ENCODE peak calls at places on chromosomes 3 and 15, in six cellular contexts. P, U, I, K, X and M are unnamed samples.

GRCh38 chr15:60096157-60096556 is 92.0 kb downstream of the FOXB1 start:
- DNase-seq in P (no peak), U (peak), I (peak), K (no peak), X (no peak), M (no peak)

GRCh38 chr3:42439461-42440075 is 29.2 kb upstream of the LYZL4 start:
- DNase-seq in P (no peak), U (no peak), I (no peak), K (no peak), X (no peak), M (no peak)

GRCh38 chr15:69719527-69719926 is 266.9 kb downstream of the RPLP1 start:
- DNase-seq in P (no peak), U (no peak), I (peak), K (no peak), X (no peak), M (no peak)

GRCh38 chr3:183954875-183955274 is 62.8 kb downstream of the ABCC5 start:
- DNase-seq in P (no peak), U (no peak), I (no peak), K (no peak), X (no peak), M (no peak)

GRCh38 chr3:37320276-37320675 is 145.9 kb upstream of the LRRFIP2 start:
- DNase-seq in P (no peak), U (no peak), I (no peak), K (no peak), X (no peak), M (no peak)

GRCh38 chr15:62847900-62848489 is 194.6 kb upstream of the TPM1 start:
- DNase-seq in P (peak), U (peak), I (peak), K (peak), X (peak), M (no peak)

GRCh38 chr15:90583471-90584252 is 53.9 kb downstream of the CRTC3 start:
- DNase-seq in P (no peak), U (no peak), I (no peak), K (no peak), X (no peak), M (no peak)

GRCh38 chr15:62649793-62650420 is 392.6 kb upstream of the TPM1 start:
- DNase-seq in P (peak), U (peak), I (peak), K (no peak), X (no peak), M (no peak)

GRCh38 chr3:193946945-193947344 is 189.0 kb upstream of the HES1 start:
- DNase-seq in P (no peak), U (no peak), I (no peak), K (no peak), X (no peak), M (no peak)

GRCh38 chr15:33068531-33068990 is 126.0 kb downstream of the FMN1 start:
- DNase-seq in P (peak), U (peak), I (no peak), K (no peak), X (no peak), M (no peak)

GRCh38 chr3:38840987-38841386 is 25.0 kb upstream of the SCN10A start:
- DNase-seq in P (peak), U (no peak), I (no peak), K (no peak), X (no peak), M (no peak)
- TF ChIP-seq CTCF in P (peak), U (no peak), I (peak), K (no peak), X (no peak), M (peak)

GRCh38 chr3:98856724-98857123 is 44.8 kb downstream of the DCBLD2 start:
- DNase-seq in P (no peak), U (no peak), I (no peak), K (no peak), X (no peak), M (no peak)
- TF ChIP-seq CTCF in P (no peak), U (no peak), I (no peak), K (no peak), X (no peak), M (no peak)

GRCh38 chr15:63915888-63916731 is 82.4 kb upstream of the HERC1 start:
- DNase-seq in P (peak), U (peak), I (peak), K (peak), X (no peak), M (no peak)
- TF ChIP-seq CTCF in P (peak), U (peak), I (peak), K (no peak), X (peak), M (peak)

GRCh38 chr15:98169551-98169950 is 209.0 kb downstream of the ARRDC4 start:
- DNase-seq in P (no peak), U (no peak), I (no peak), K (no peak), X (no peak), M (no peak)

GRCh38 chr15:98177950-98178848 is 217.7 kb downstream of the ARRDC4 start:
- DNase-seq in P (peak), U (peak), I (peak), K (peak), X (peak), M (peak)

GRCh38 chr15:98174286-98174685 is 213.8 kb downstream of the ARRDC4 start:
- DNase-seq in P (no peak), U (peak), I (no peak), K (no peak), X (no peak), M (no peak)
- TF ChIP-seq CTCF in P (no peak), U (no peak), I (no peak), K (no peak), X (no peak), M (no peak)

GRCh38 chr3:100004931-100005330 is 109.4 kb downstream of the FILIP1L start:
- DNase-seq in P (no peak), U (no peak), I (peak), K (no peak), X (no peak), M (no peak)

GRCh38 chr3:100007313-100007712 is 107.0 kb downstream of the FILIP1L start:
- DNase-seq in P (no peak), U (no peak), I (no peak), K (no peak), X (no peak), M (no peak)

GRCh38 chr3:100005670-100006393 is 108.5 kb downstream of the FILIP1L start:
- DNase-seq in P (no peak), U (no peak), I (peak), K (no peak), X (no peak), M (no peak)

GRCh38 chr3:100008081-100008698 is 106.1 kb downstream of the FILIP1L start:
- DNase-seq in P (no peak), U (no peak), I (no peak), K (no peak), X (no peak), M (no peak)

GRCh38 chr3:100006570-100007271 is 107.6 kb downstream of the FILIP1L start:
- DNase-seq in P (peak), U (peak), I (peak), K (no peak), X (no peak), M (no peak)
- TF ChIP-seq CTCF in P (peak), U (peak), I (peak), K (no peak), X (no peak), M (peak)

DNA sequence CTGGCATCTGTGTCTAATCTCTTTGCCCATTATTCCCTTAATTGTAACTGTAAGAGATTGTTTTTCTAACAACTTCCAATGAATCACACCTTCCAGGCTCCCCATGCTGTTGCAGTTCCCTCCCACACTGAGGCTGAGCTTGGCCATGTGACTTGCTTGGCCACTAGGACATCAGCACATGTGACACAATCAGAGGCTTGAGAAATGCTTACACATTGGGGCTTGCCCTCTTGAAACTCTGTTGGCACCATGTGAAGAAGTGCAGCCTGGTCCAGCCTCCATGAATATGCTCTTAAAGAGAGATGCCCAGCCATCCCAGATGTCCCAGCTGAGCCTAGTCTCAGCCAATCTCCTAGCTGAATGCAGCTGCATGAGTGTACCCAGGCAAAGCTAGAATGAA is 326.8 kb upstream of the SOX2 start:
- DNase-seq in P (no peak), U (no peak), I (no peak), K (no peak), X (no peak), M (no peak)
- TF ChIP-seq CTCF in P (no peak), U (no peak), I (no peak), K (no peak), X (no peak), M (no peak)

DNA sequence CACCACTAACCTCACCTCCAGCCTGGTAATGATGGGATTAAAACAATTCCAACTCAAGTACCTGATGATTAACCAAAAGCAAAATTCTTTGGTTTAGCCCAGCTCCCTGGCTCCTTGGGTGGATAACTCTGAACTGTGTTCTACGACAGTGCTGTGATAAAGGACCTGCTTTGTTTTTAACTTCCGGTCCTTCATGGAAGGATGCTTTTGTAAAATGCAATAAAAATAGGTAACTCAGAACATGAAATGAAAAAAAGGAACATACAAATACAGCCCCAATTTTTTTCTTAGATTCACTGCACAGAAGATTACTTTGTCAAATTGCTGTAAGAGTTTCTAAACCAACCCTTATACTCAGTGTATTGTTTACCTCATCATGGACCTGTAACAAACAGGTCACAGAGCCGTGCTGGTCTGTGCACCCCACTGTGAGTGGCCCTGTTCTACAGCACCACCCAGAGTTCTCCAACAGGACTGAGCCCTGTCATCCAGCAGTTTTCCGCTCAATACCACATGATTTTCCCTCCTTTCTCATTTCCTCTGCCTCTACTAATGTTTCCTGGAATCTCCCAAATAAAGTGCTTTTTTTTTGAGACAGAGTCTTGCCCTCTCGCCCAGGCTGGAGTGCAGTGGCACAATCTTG is 4.9 kb upstream of the PCYT1A start:
- DNase-seq in P (no peak), U (no peak), I (no peak), K (no peak), X (no peak), M (no peak)
- TF ChIP-seq CTCF in P (no peak), U (no peak), I (no peak), K (no peak), X (no peak), M (no peak)